ENCODE peak calls at places on chromosomes 13 and 19, in four cellular contexts. D is H1, S is IMR-90, U is mesendoderm. H is an unnamed sample.

GRCh38 chr13:114066956-114067355 is 65.5 kb downstream of the RASA3 start:
- DNase-seq in D (no peak), S (no peak), U (no peak), H (no peak)

GRCh38 chr19:6286676-6287075 is 6.9 kb upstream of the MLLT1 start:
- DNase-seq in D (no peak), S (no peak), U (no peak), H (no peak)

GRCh38 chr13:45604892-45605291 is 10.6 kb downstream of the ERICH6B start:
- DNase-seq in D (no peak), S (no peak), U (peak; percentile 19), H (no peak)

GRCh38 chr13:105638446-105638845 is 897.0 kb downstream of the EFNB2 start:
- DNase-seq in D (no peak), S (peak; percentile 8), U (no peak), H (no peak)

GRCh38 chr13:31201341-31202024 is 1.7 kb downstream of the B3GLCT start:
- DNase-seq in D (no peak), S (peak; percentile 59), U (no peak), H (no peak)

GRCh38 chr13:64278493-64278892 is 2862.8 kb upstream of the PCDH20 start:
- DNase-seq in D (no peak), S (peak; percentile 78), U (no peak), H (no peak)

GRCh38 chr13:24032252-24032651 is 128.3 kb upstream of the SPATA13 start:
- DNase-seq in D (no peak), S (peak; percentile 84), U (no peak), H (no peak)

GRCh38 chr19:29922972-29923371 is 19.1 kb upstream of the URI1 start:
- DNase-seq in D (no peak), S (no peak), U (no peak), H (no peak)

GRCh38 chr19:51440846-51441409 is 17.3 kb downstream of the SIGLEC8 start:
- DNase-seq in D (no peak), S (no peak), U (no peak), H (no peak)

GRCh38 chr13:74026753-74027152 is 107.5 kb downstream of the KLF12 start:
- DNase-seq in D (no peak), S (peak; percentile 37), U (peak; percentile 96), H (no peak)

GRCh38 chr13:29758591-29759114 is 91.8 kb downstream of the UBL3 start:
- DNase-seq in D (no peak), S (no peak), U (no peak), H (no peak)

GRCh38 chr13:60226507-60226906 is 62.8 kb upstream of the DIAPH3 start:
- DNase-seq in D (no peak), S (peak; percentile 47), U (peak; percentile 65), H (peak; percentile 9)

GRCh38 chr13:109096101-109096500 is 466.7 kb downstream of the MYO16 start:
- DNase-seq in D (no peak), S (no peak), U (peak; percentile 31), H (no peak)

GRCh38 chr13:37889811-37890210 is 20.2 kb upstream of the TRPC4 start:
- DNase-seq in D (no peak), S (no peak), U (no peak), H (no peak)

GRCh38 chr13:41746259-41746658 is 214.7 kb downstream of the VWA8 start:
- DNase-seq in D (no peak), S (peak; percentile 79), U (no peak), H (no peak)

GRCh38 chr13:109666656-109667448 is 119.5 kb downstream of the IRS2 start:
- DNase-seq in D (no peak), S (peak; percentile 16), U (peak; percentile 35), H (no peak)

GRCh38 chr13:52405767-52406494 is at the start of gene THSD1:
- DNase-seq in D (no peak), S (peak; percentile 41), U (peak; percentile 27), H (peak; percentile 17)

GRCh38 chr19:369876-370275 is 25.3 kb upstream of the MIER2 start:
- DNase-seq in D (no peak), S (no peak), U (no peak), H (no peak)

GRCh38 chr19:4009990-4010807 is 2.7 kb downstream of the PIAS4 start:
- DNase-seq in D (no peak), S (peak; percentile 46), U (no peak), H (no peak)

GRCh38 chr19:40613669-40614594 is 12.8 kb downstream of the LTBP4 start:
- DNase-seq in D (no peak), S (peak; percentile 72), U (peak; percentile 96), H (no peak)

GRCh38 chr13:51772781-51773180 is 31.2 kb downstream of the DHRS12 start:
- DNase-seq in D (no peak), S (no peak), U (no peak), H (no peak)

GRCh38 chr13:30835442-30835841 is 70.6 kb upstream of the MEDAG start:
- DNase-seq in D (no peak), S (peak; percentile 82), U (no peak), H (no peak)

GRCh38 chr19:52234406-52234805 is 35.0 kb upstream of the ZNF766 start:
- DNase-seq in D (no peak), S (no peak), U (no peak), H (no peak)

GRCh38 chr13:67228909-67229308 is 1.2 kb downstream of the PCDH9 start:
- DNase-seq in D (no peak), S (peak; percentile 32), U (no peak), H (no peak)

GRCh38 chr19:57813919-57814504 is 701 bp downstream of the ZNF552 start:
- DNase-seq in D (no peak), S (no peak), U (peak; percentile 65), H (no peak)

GRCh38 chr19:8401981-8402411 is 11.1 kb upstream of the MARCHF2 start:
- DNase-seq in D (no peak), S (no peak), U (no peak), H (no peak)

GRCh38 chr19:29528350-29528945 is 2.7 kb downstream of the VSTM2B start:
- DNase-seq in D (peak; percentile 75), S (peak; percentile 58), U (peak; percentile 91), H (peak; percentile 81)

GRCh38 chr13:53545340-53545941 is 516.8 kb downstream of the OLFM4 start:
- DNase-seq in D (peak; percentile 25), S (no peak), U (peak; percentile 44), H (no peak)

GRCh38 chr13:33931397-33931987 is 113.5 kb downstream of the RFC3 start:
- DNase-seq in D (no peak), S (peak; percentile 53), U (peak; percentile 65), H (peak; percentile 39)

GRCh38 chr13:72952529-72953141 is 106.2 kb upstream of the KLF5 start:
- DNase-seq in D (no peak), S (no peak), U (peak; percentile 46), H (no peak)

GRCh38 chr13:80742027-80742426 is 401.1 kb upstream of the SPRY2 start:
- DNase-seq in D (no peak), S (no peak), U (no peak), H (no peak)

GRCh38 chr13:46530084-46530935 is 22.7 kb upstream of the LRCH1 start:
- DNase-seq in D (no peak), S (peak; percentile 54), U (no peak), H (no peak)

GRCh38 chr13:97122381-97122996 is 99.6 kb upstream of the MBNL2 start:
- DNase-seq in D (no peak), S (peak; percentile 73), U (no peak), H (no peak)

GRCh38 chr19:42290523-42291436 is 11.2 kb upstream of the PRR19 start:
- DNase-seq in D (no peak), S (no peak), U (no peak), H (no peak)

GRCh38 chr19:19634516-19635312 is 6.7 kb upstream of the LPAR2 start:
- DNase-seq in D (no peak), S (no peak), U (no peak), H (no peak)

GRCh38 chr13:113651511-113652403 is 6.2 kb downstream of the ATP4B start:
- DNase-seq in D (no peak), S (no peak), U (no peak), H (no peak)

GRCh38 chr19:41085748-41086415 is 2.4 kb upstream of the CYP2A13 start:
- DNase-seq in D (no peak), S (no peak), U (no peak), H (no peak)

GRCh38 chr19:16586477-16586871 is 14.3 kb upstream of the SLC35E1 start:
- DNase-seq in D (no peak), S (no peak), U (no peak), H (no peak)

GRCh38 chr19:16582486-16583261 is 10.5 kb upstream of the SLC35E1 start:
- DNase-seq in D (no peak), S (no peak), U (no peak), H (no peak)

GRCh38 chr19:16587031-16588023 is 15.1 kb upstream of the SLC35E1 start:
- DNase-seq in D (no peak), S (peak; percentile 67), U (peak; percentile 45), H (no peak)

GRCh38 chr19:16585808-16586476 is 13.7 kb upstream of the SLC35E1 start:
- DNase-seq in D (no peak), S (peak; percentile 19), U (no peak), H (no peak)

GRCh38 chr19:16584825-16585801 is 12.9 kb upstream of the SLC35E1 start:
- DNase-seq in D (no peak), S (no peak), U (no peak), H (no peak)
- H3K4me3 ChIP-seq in D (no peak overlapping the region), S (no peak overlapping the region), U (no peak overlapping the region), H (no peak overlapping the region)

GRCh38 chr13:40657961-40658360 is 8.5 kb downstream of the FOXO1 start:
- DNase-seq in D (no peak), S (no peak), U (no peak), H (no peak)
- H3K4ac ChIP-seq in D (no peak overlapping the region), S (no peak overlapping the region), U (no peak overlapping the region), H (no peak overlapping the region)

GRCh38 chr19:33329060-33329459 is 26.7 kb upstream of the CEBPA start:
- DNase-seq in D (no peak), S (no peak), U (no peak), H (no peak)
- H3K4me3 ChIP-seq in D (no peak overlapping the region), S (no peak overlapping the region), U (no peak overlapping the region), H (no peak overlapping the region)

DNA sequence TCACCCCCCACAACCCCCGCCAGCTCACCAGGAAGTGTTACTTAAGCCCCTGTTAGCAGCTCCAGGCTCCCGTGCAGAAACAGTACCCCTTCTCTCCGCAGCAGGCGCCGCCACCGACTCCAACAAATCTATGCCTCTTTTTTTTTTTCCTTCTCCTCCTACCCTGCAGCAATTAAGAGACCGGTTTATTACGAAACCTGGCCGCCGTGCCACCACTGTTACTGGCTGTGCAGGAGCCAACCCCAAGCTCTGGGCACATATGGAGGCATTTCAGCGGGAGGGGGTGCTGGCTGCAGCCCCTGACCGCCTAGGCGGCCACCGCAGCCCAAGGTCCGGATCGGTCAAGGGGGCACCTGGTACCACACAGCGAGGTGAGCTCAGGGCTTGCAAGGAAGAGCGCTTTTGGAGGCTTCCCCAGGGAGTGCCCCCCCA is 2.4 kb downstream of the GADD45B start:
- DNase-seq in D (no peak), S (peak; percentile 64), U (peak; percentile 88), H (no peak)
- H3K4ac ChIP-seq in D (no peak overlapping the region), S (peak overlapping the region; percentile 83), U (no peak overlapping the region), H (no peak overlapping the region)

GRCh38 chr13:27559714-27560113 is 60.6 kb downstream of the LNX2 start:
- DNase-seq in D (no peak), S (no peak), U (no peak), H (no peak)
- H3K4me3 ChIP-seq in D (no peak overlapping the region), S (no peak overlapping the region), U (no peak overlapping the region), H (no peak overlapping the region)

GRCh38 chr19:54952591-54953344 is 5.4 kb upstream of the NLRP7 start:
- DNase-seq in D (no peak), S (no peak), U (peak; percentile 85), H (peak; percentile 33)

GRCh38 chr19:54949412-54949811 is 2.1 kb upstream of the NLRP7 start:
- DNase-seq in D (no peak), S (no peak), U (no peak), H (no peak)

GRCh38 chr19:54947381-54947780 is at the start of gene NLRP7:
- DNase-seq in D (no peak), S (no peak), U (no peak), H (no peak)
- H3K4ac ChIP-seq in D (no peak within 1 kb of the TSS), S (no peak within 1 kb of the TSS), U (no peak within 1 kb of the TSS), H (no peak within 1 kb of the TSS)

H was measured in neuronal stem cell.